ENCODE peak calls at places on chromosomes 12 and 14, in seven cellular contexts. S is Peyer's patch, E is DMS153, H is nephron progenitor cell, C is NCI-H187 treated with DMSO at 0.1 percent for 48 hours, M is lung microvascular endothelial cell, I is amniotic epithelial cell. D is an unnamed sample.

GRCh38 chr14:94532462-94532861 is 23.2 kb upstream of the SERPINA12 start:
- DNase-seq in M (no peak), C (no peak), I (no peak), H (no peak), E (no peak), S (no peak), D (peak; percentile 37)

GRCh38 chr14:98437113-98437512 is 834.9 kb downstream of the BCL11B start:
- DNase-seq in I (no peak), E (no peak), S (no peak), M (no peak), H (no peak), C (no peak), D (no peak)

GRCh38 chr12:15772405-15773018 is 16.7 kb downstream of the EPS8 start:
- DNase-seq in C (no peak), H (no peak), M (peak; percentile 33), I (peak; percentile 45), S (no peak), E (no peak), D (peak; percentile 47)

GRCh38 chr12:102438823-102439205 is 41.5 kb downstream of the IGF1 start:
- DNase-seq in C (no peak), E (no peak), S (no peak), H (no peak), I (peak; percentile 9), M (no peak), D (no peak)

GRCh38 chr14:25048170-25049126 is 1.5 kb downstream of the STXBP6 start:
- DNase-seq in C (no peak), I (peak; percentile 70), H (peak; percentile 1), S (no peak), M (no peak), E (no peak), D (peak; percentile 68)

GRCh38 chr14:74638970-74639369 is 26.9 kb upstream of the LTBP2 start:
- DNase-seq in I (no peak), H (no peak), C (no peak), S (no peak), M (no peak), E (no peak), D (peak; percentile 78)

GRCh38 chr12:5567021-5567744 is 135.3 kb downstream of the NTF3 start:
- DNase-seq in C (no peak), M (no peak), I (no peak), H (no peak), E (no peak), S (no peak), D (no peak)

GRCh38 chr14:74545386-74545785 is 51.8 kb downstream of the ISCA2 start:
- DNase-seq in S (no peak), E (no peak), H (no peak), M (no peak), I (no peak), C (no peak), D (no peak)

GRCh38 chr12:128008341-128008740 is 258.6 kb upstream of the TMEM132C start:
- DNase-seq in I (no peak), M (no peak), S (no peak), E (no peak), H (no peak), C (no peak), D (peak; percentile 3)

GRCh38 chr12:82694970-82695369 is 8.3 kb downstream of the TMTC2 start:
- DNase-seq in M (peak; percentile 7), H (no peak), C (no peak), I (peak; percentile 78), S (no peak), E (no peak), D (peak; percentile 46)

GRCh38 chr12:122106891-122107660 is 28.5 kb downstream of the MLXIP start:
- DNase-seq in I (peak; percentile 83), M (no peak), H (no peak), C (peak; percentile 94), S (peak; percentile 71), E (peak; percentile 83), D (no peak)

GRCh38 chr14:29390046-29390841 is 537.4 kb downstream of the PRKD1 start:
- DNase-seq in C (peak; percentile 84), E (peak; percentile 43), I (no peak), M (no peak), H (no peak), S (no peak), D (no peak)

GRCh38 chr12:114674201-114675047 is 9.6 kb downstream of the TBX3 start:
- DNase-seq in M (no peak), H (peak; percentile 27), C (no peak), E (no peak), I (no peak), S (peak; percentile 39), D (no peak)

GRCh38 chr12:113142173-113142885 is 6.8 kb upstream of the RASAL1 start:
- DNase-seq in M (no peak), H (no peak), S (no peak), C (no peak), I (no peak), E (peak; percentile 69), D (no peak)

GRCh38 chr14:104929268-104930230 is 4.9 kb downstream of the PLD4 start:
- DNase-seq in E (no peak), H (no peak), M (no peak), C (no peak), S (no peak), I (no peak), D (no peak)

GRCh38 chr12:117699118-117699517 is 269.7 kb downstream of the KSR2 start:
- DNase-seq in M (no peak), H (no peak), C (no peak), E (no peak), S (no peak), I (no peak), D (no peak)

GRCh38 chr14:48874701-48875100 is 711.5 kb downstream of the RPS29 start:
- DNase-seq in E (no peak), M (no peak), I (no peak), H (no peak), C (no peak), S (no peak), D (no peak)

GRCh38 chr12:61993734-61994345 is 266.4 kb upstream of the USP15 start:
- DNase-seq in I (no peak), H (peak; percentile 5), S (no peak), M (peak; percentile 3), C (no peak), E (peak; percentile 20), D (peak; percentile 10)

GRCh38 chr12:79006306-79006705 is 141.7 kb downstream of the SYT1 start:
- DNase-seq in I (peak; percentile 31), E (no peak), C (no peak), H (no peak), M (peak; percentile 18), S (no peak), D (peak; percentile 28)

GRCh38 chr14:69643430-69644200 is 32.2 kb downstream of the SUSD6 start:
- DNase-seq in H (no peak), E (peak; percentile 97), C (peak; percentile 76), I (peak; percentile 62), S (peak; percentile 80), M (peak; percentile 83), D (peak; percentile 55)

GRCh38 chr14:38143651-38144505 is 63.8 kb upstream of the SSTR1 start:
- DNase-seq in S (no peak), M (no peak), I (peak; percentile 83), C (no peak), H (no peak), E (no peak), D (peak; percentile 76)

GRCh38 chr14:61266436-61267220 is 14.5 kb downstream of the TMEM30B start:
- DNase-seq in M (no peak), I (no peak), C (no peak), H (no peak), S (no peak), E (no peak), D (no peak)

GRCh38 chr12:49909826-49910225 is 6.1 kb upstream of the FAIM2 start:
- DNase-seq in E (peak; percentile 42), H (peak; percentile 67), I (peak; percentile 94), M (no peak), S (no peak), C (peak; percentile 25), D (peak; percentile 66)

GRCh38 chr12:64181504-64182291 is 40.4 kb downstream of the KICS2 start:
- DNase-seq in E (peak; percentile 13), I (peak; percentile 93), S (no peak), M (peak; percentile 69), C (no peak), H (peak; percentile 6), D (peak; percentile 94)

GRCh38 chr12:6442799-6443198 is 2.0 kb upstream of the CD27 start:
- DNase-seq in E (no peak), M (no peak), I (no peak), C (no peak), H (no peak), S (no peak), D (no peak)

GRCh38 chr12:115451785-115452736 is 768.1 kb upstream of the TBX3 start:
- DNase-seq in H (peak; percentile 81), C (no peak), I (peak; percentile 29), E (peak; percentile 60), M (no peak), S (peak; percentile 77), D (peak; percentile 10)

GRCh38 chr14:90567191-90567590 is 170.4 kb downstream of the CALM1 start:
- DNase-seq in S (no peak), C (no peak), E (no peak), H (no peak), M (no peak), I (no peak), D (no peak)

GRCh38 chr14:58141893-58142292 is 10.1 kb downstream of the ARMH4 start:
- DNase-seq in E (no peak), S (no peak), M (no peak), C (no peak), I (no peak), H (no peak), D (no peak)

GRCh38 chr14:72591401-72591800 is 302.5 kb downstream of the DPF3 start:
- DNase-seq in S (no peak), M (no peak), I (no peak), H (no peak), C (no peak), E (no peak), D (no peak)

GRCh38 chr14:52369305-52369781 is 55.2 kb downstream of the PTGER2 start:
- DNase-seq in S (no peak), M (no peak), I (peak; percentile 68), H (no peak), E (no peak), C (no peak), D (peak; percentile 66)

GRCh38 chr12:122355702-122356101 is 66.8 kb downstream of the CLIP1 start:
- DNase-seq in M (no peak), H (no peak), I (no peak), E (no peak), C (no peak), S (no peak), D (no peak)

GRCh38 chr14:77086951-77087350 is 11.1 kb upstream of the CIPC start:
- DNase-seq in S (no peak), M (no peak), C (no peak), H (no peak), I (peak; percentile 34), E (no peak), D (peak; percentile 28)

GRCh38 chr12:93875157-93875556 is 198.0 kb downstream of the CRADD start:
- DNase-seq in M (no peak), C (no peak), I (no peak), S (no peak), H (no peak), E (no peak), D (no peak)

GRCh38 chr12:26830358-26830757 is 2.6 kb downstream of the ITPR2 start:
- DNase-seq in E (no peak), I (no peak), S (no peak), H (no peak), M (no peak), C (no peak), D (no peak)

GRCh38 chr12:48197549-48197966 is 5.5 kb downstream of the OR10AD1 start:
- DNase-seq in I (peak; percentile 52), H (no peak), M (no peak), C (peak; percentile 68), E (peak; percentile 26), S (no peak), D (peak; percentile 60)

GRCh38 chr12:28543021-28543890 is 353.0 kb downstream of the CCDC91 start:
- DNase-seq in I (peak; percentile 26), H (no peak), E (no peak), S (no peak), C (no peak), M (no peak), D (no peak)

GRCh38 chr14:63745858-63746425 is 18.1 kb upstream of the SGPP1 start:
- DNase-seq in C (no peak), M (no peak), E (no peak), S (no peak), I (no peak), H (no peak), D (no peak)

GRCh38 chr12:9634177-9634803 is 26.6 kb upstream of the KLRB1 start:
- DNase-seq in H (peak; percentile 39), C (no peak), S (no peak), E (peak; percentile 8), M (peak; percentile 78), I (peak; percentile 49), D (peak; percentile 74)